ENCODE peak calls at places on chromosomes 13 and 19, in four cellular contexts. S is prostate gland, V is GM23338, H is tibial nerve. R is an unnamed sample. For H3K4me1, the result is how much of the 10 kb centered on the place peaks cover.

GRCh38 chr19:55581145-55581827 is 638 bp upstream of the ZNF579 start:
- DNase-seq in S (no peak), V (peak), H (no peak), R (no peak)

GRCh38 chr13:38636756-38637155 is 50.1 kb upstream of the FREM2 start:
- DNase-seq in S (no peak), V (peak), H (no peak), R (no peak)

GRCh38 chr13:97318532-97318931 is 96.4 kb downstream of the MBNL2 start:
- DNase-seq in S (no peak), V (no peak), H (no peak), R (no peak)

GRCh38 chr19:5921777-5922176 is 7.7 kb downstream of the CAPS start:
- DNase-seq in S (no peak), V (no peak), H (no peak), R (no peak)

GRCh38 chr13:79447141-79447540 is 33.8 kb upstream of the NDFIP2 start:
- DNase-seq in S (no peak), V (no peak), H (no peak), R (no peak)

GRCh38 chr13:75356426-75356825 is 125.5 kb downstream of the TBC1D4 start:
- DNase-seq in S (no peak), V (no peak), H (no peak), R (no peak)

GRCh38 chr13:80215368-80215767 is 125.6 kb downstream of the SPRY2 start:
- DNase-seq in S (no peak), V (no peak), H (no peak), R (no peak)

GRCh38 chr19:38702278-38702677 is 42.0 kb downstream of the CAPN12 start:
- DNase-seq in S (no peak), V (no peak), H (no peak), R (no peak)

GRCh38 chr13:33126909-33127607 is 110.8 kb downstream of the KL start:
- DNase-seq in S (no peak), V (no peak), H (no peak), R (no peak)

DNA sequence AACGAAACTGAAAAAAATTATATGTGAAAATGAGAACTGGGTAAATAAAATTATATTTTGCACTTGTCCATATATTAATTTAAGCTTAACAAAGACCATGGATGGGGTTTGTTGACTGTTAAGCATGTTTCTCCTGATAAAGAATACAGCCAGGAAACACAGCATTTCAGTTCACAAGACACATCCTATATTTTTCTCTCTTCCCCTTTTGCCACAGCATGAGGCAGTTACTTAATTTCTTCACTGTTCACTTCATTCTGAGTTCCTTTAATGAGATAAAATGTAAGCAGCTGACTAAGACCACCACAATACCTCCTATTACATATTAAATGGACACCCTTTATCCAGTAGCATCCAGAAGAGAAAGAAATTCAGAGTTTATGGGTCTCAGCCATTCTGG is 64.0 kb downstream of the RXFP2 start:
- DNase-seq in S (no peak), V (no peak), H (no peak), R (no peak)
- H3K4me1 ChIP-seq in S (under half), V (under half), H (under half), R (under half)

GRCh38 chr13:51101636-51102218 is 9.3 kb downstream of the C13orf42 start:
- DNase-seq in S (no peak), V (no peak), H (no peak), R (no peak)

GRCh38 chr13:51091839-51092238 is 19.2 kb downstream of the C13orf42 start:
- DNase-seq in S (no peak), V (peak), H (no peak), R (no peak)

GRCh38 chr13:51093574-51093973 is 17.5 kb downstream of the C13orf42 start:
- DNase-seq in S (no peak), V (no peak), H (no peak), R (peak)

GRCh38 chr13:51097353-51098043 is 13.6 kb downstream of the C13orf42 start:
- DNase-seq in S (no peak), V (peak), H (no peak), R (no peak)

DNA sequence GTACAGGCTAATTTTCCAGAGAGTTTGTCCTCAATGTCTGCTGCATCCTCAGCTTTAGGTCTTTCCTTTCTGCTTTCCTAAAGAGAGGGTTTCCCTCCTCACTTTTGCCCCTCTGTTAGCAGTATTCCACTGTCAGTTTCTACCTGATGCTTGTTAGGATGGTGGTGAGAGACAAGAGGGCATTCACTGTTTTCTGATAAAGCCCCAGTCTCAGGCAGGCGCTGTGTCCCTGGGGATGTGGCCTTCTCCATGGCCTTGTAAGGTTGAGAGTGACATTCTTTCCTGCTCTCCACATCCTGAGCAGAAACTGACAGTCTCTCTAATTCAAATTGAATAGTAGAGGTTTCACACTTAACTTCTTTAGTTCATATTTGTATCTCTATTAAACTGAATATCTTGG is 14.9 kb downstream of the C13orf42 start:
- DNase-seq in S (no peak), V (peak), H (no peak), R (no peak)
- TF ChIP-seq CTCF in S (no peak), V (no peak), H (no peak), R (no peak)

DNA sequence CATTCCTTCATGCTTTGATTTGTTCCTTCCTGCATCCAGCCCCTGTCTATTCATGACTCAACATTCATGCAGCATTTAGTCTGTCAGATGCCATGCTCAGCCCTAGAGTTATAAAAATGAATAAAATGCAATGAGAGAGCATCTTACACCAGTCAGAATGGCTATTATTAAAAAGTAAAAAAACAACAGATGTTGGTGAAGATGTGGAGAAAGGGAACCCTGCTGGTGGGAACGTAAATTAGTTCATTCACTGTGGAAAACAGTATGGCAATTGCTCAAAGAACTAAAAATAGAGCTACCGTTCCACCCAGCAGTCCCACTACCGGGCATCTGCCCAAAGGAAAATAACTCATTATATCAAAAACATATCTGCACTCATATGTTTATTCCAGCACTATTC is 70.0 kb upstream of the GTF3A start:
- DNase-seq in S (no peak), V (no peak), H (no peak), R (no peak)
- H3K4me1 ChIP-seq in S (under half), V (under half), H (under half), R (under half)

GRCh38 chr19:34345934-34346333 is 19.1 kb upstream of the GPI start:
- DNase-seq in S (peak), V (peak), H (no peak), R (peak)
- TF ChIP-seq CTCF in S (peak), V (peak), H (peak), R (peak)

GRCh38 chr19:16332991-16333624 is 8.5 kb downstream of the KLF2 start:
- DNase-seq in S (no peak), V (no peak), H (no peak), R (no peak)

GRCh38 chr19:16328824-16329482 is 4.3 kb downstream of the KLF2 start:
- DNase-seq in S (no peak), V (no peak), H (no peak), R (no peak)

GRCh38 chr19:16330368-16330801 is 5.8 kb downstream of the KLF2 start:
- DNase-seq in S (no peak), V (no peak), H (no peak), R (peak)

GRCh38 chr19:16327911-16328823 is 3.5 kb downstream of the KLF2 start:
- DNase-seq in S (peak), V (no peak), H (peak), R (peak)

GRCh38 chr19:16330811-16331690 is 6.4 kb downstream of the KLF2 start:
- DNase-seq in S (no peak), V (no peak), H (no peak), R (no peak)
- H3K4me1 ChIP-seq in S (under half), V (under half), H (under half), R (under half)

DNA sequence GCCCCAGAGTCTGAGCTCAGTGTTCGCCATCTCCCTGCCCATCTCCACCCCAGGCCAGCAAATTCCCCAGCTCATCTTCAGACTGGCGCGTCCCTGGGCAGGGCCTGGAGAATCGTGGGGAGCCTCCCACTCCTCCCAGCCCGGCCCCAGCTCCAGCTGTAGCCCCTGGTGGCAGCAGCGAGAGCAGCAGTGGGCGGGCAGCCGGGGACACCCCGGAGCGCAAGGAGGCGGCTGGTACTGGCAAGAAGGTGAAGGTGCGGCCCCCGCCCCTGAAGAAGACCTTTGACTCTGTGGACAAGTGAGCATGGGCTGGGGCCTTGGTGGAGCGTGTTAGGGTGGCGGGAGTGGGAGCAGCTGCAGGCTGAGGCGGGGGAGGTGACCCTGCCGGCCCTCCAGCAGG is 8.4 kb upstream of the PRR19 start:
- DNase-seq in S (no peak), V (peak), H (no peak), R (no peak)
- TF ChIP-seq CTCF in S (no peak), V (peak), H (no peak), R (peak)